ENCODE peak calls at places on chromosomes 6 and 20, in eight cellular contexts. T is HepG2, H is transverse colon, B is K562, K is breast epithelium, P is prostate gland, U is HCT116, M is sigmoid colon. N is an unnamed sample.
A peak's percentile ranks its signal among the peaks of the same experiment; 100 is the strongest.

GRCh38 chr6:71347119-71347518 is 58.5 kb downstream of the OGFRL1 start:
- DNase-seq in T (no peak), H (no peak), B (no peak), K (no peak), P (no peak), U (no peak), M (no peak), N (no peak)

GRCh38 chr6:3542032-3542640 is 85.3 kb upstream of the SLC22A23 start:
- DNase-seq in T (no peak), H (peak; percentile 31), B (no peak), K (no peak), P (no peak), U (no peak), M (no peak), N (no peak)

GRCh38 chr6:31525553-31525931 is 3.2 kb upstream of the MCCD1 start:
- DNase-seq in T (no peak), H (no peak), B (peak; percentile 55), K (no peak), P (no peak), U (no peak), M (no peak), N (no peak)

GRCh38 chr6:116629467-116630063 is 13.3 kb downstream of the RSPH4A start:
- DNase-seq in T (no peak), H (no peak), B (peak; percentile 26), K (no peak), P (no peak), U (no peak), M (no peak), N (no peak)

GRCh38 chr6:4935486-4935885 is 68.4 kb downstream of the RPP40 start:
- DNase-seq in T (no peak), H (no peak), B (no peak), K (no peak), P (no peak), U (no peak), M (no peak), N (no peak)

GRCh38 chr6:145147559-145147958 is 587.8 kb downstream of the EPM2A start:
- DNase-seq in T (no peak), H (no peak), B (no peak), K (no peak), P (no peak), U (no peak), M (no peak), N (no peak)

GRCh38 chr6:160919713-160920112 is 71.9 kb upstream of the MAP3K4 start:
- DNase-seq in T (peak; percentile 36), H (no peak), B (no peak), K (no peak), P (no peak), U (no peak), M (no peak), N (no peak)

GRCh38 chr6:109854541-109855308 is 123.4 kb upstream of the GPR6 start:
- DNase-seq in T (no peak), H (no peak), B (no peak), K (no peak), P (no peak), U (no peak), M (no peak), N (no peak)

GRCh38 chr6:37125779-37126553 is 44.0 kb upstream of the PIM1 start:
- DNase-seq in T (peak; percentile 75), H (no peak), B (no peak), K (no peak), P (no peak), U (no peak), M (no peak), N (no peak)

GRCh38 chr6:11525468-11526155 is 11.9 kb upstream of the TMEM170B start:
- DNase-seq in T (no peak), H (no peak), B (no peak), K (no peak), P (no peak), U (no peak), M (no peak), N (no peak)

GRCh38 chr6:63804381-63804956 is 168.9 kb downstream of the PHF3 start:
- DNase-seq in T (no peak), H (no peak), B (no peak), K (no peak), P (no peak), U (no peak), M (no peak), N (no peak)

GRCh38 chr6:15357832-15358231 is 112.0 kb downstream of the JARID2 start:
- DNase-seq in T (no peak), H (no peak), B (no peak), K (no peak), P (no peak), U (no peak), M (no peak), N (no peak)

GRCh38 chr20:64160536-64161495 is 3.4 kb upstream of the MYT1 start:
- DNase-seq in T (no peak), H (no peak), B (no peak), K (no peak), P (no peak), U (no peak), M (no peak), N (no peak)

GRCh38 chr6:133187114-133187513 is 54.0 kb upstream of the EYA4 start:
- DNase-seq in T (no peak), H (no peak), B (no peak), K (no peak), P (no peak), U (no peak), M (no peak), N (no peak)

GRCh38 chr20:17835240-17835940 is 133.2 kb downstream of the SNX5 start:
- DNase-seq in T (no peak), H (peak; percentile 41), B (no peak), K (peak; percentile 79), P (no peak), U (peak; percentile 55), M (peak; percentile 88), N (no peak)

GRCh38 chr6:150406948-150407347 is 38.1 kb downstream of the IYD start:
- DNase-seq in T (no peak), H (no peak), B (no peak), K (no peak), P (no peak), U (no peak), M (no peak), N (no peak)

GRCh38 chr6:134686071-134686470 is 263.8 kb downstream of the ALDH8A1 start:
- DNase-seq in T (no peak), H (no peak), B (no peak), K (no peak), P (no peak), U (no peak), M (no peak), N (no peak)

DNA sequence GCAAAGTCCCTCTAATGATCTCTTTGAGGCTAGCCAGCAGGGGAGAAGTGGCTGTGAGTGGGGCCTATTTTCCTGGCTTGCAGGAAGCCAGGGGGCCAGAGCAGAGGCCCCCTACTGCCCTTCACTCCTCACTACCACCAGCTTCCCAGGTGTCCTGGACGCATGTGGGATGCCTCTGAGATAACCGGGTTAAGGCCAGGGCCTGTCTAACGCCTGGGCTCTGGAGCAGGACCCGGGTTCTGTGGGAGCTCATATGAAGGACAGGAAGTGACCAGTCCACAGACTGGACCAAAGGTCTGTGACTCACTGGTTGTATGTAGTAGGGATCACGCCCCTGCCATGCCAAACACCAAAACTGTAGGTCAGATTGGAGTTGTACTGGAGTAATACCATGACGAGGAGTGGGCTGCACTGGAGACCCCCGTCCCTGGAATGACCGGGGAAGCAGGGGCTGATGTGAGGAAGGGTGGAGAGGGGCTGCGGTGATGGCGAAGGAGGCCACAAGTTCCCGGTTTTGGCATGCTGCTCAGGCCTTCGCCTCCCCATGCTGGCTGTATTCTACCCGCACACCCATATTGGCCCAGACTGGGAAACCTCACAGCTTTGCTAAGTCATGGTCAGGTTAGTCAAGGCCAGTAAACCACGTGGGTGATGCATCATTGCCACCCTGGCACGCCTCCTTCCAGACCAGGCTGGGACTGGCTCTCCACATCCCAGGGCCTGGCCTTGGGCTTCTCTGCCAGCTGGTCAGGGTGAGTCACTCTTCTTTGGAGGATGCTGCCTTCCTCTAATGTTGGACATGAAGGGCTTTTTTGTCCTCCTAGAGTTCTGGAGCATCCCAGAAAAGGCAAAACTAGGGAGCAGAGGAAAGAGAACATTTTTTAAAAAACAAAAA is 54.0 kb downstream of the PCNA start:
- DNase-seq in T (peak; percentile 84), H (peak; percentile 26), B (no peak), K (no peak), P (no peak), U (peak; percentile 88), M (peak; percentile 68), N (no peak)
- TF ChIP-seq POLR2AphosphoS5 in T (no peak), H (no peak), B (no peak), K (no peak), P (no peak), U (peak; percentile 48), M (no peak), N (no peak)

GRCh38 chr6:51644426-51644825 is 443.0 kb downstream of the PKHD1 start:
- DNase-seq in T (no peak), H (no peak), B (no peak), K (no peak), P (no peak), U (no peak), M (no peak), N (no peak)
- TF ChIP-seq POLR2A in T (no peak), H (no peak), B (no peak), K (no peak), P (no peak), U (no peak), M (no peak), N (no peak)

DNA sequence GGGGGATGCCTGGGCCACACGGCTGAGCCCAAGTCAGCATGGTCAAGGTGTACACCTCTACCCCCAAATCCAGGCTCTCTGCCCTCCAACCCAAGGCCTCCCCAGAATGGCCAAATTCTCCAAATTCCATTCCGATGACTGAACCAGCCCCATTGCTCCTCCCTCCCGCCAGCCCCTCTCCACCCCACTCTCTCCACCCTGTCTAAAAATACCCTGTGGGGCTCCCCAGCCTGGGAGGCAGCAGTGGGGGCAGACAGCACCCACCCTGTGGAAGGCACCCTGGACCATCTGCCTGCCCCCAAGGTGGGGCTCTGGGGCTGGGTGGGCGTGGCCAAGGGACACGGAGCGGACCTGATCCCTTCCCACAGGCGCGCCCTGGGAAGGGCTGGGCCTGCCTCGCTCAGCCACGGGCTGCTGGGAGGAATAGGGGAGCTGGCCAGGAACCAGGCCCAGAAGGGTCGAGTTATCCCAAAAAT is 11.4 kb downstream of the TEAD3 start:
- DNase-seq in T (no peak), H (peak; percentile 77), B (peak; percentile 70), K (no peak), P (no peak), U (no peak), M (peak; percentile 76), N (no peak)
- TF ChIP-seq POLR2AphosphoS5 in T (no peak), H (peak; percentile 50), B (no peak), K (no peak), P (no peak), U (no peak), M (no peak), N (no peak)

DNA sequence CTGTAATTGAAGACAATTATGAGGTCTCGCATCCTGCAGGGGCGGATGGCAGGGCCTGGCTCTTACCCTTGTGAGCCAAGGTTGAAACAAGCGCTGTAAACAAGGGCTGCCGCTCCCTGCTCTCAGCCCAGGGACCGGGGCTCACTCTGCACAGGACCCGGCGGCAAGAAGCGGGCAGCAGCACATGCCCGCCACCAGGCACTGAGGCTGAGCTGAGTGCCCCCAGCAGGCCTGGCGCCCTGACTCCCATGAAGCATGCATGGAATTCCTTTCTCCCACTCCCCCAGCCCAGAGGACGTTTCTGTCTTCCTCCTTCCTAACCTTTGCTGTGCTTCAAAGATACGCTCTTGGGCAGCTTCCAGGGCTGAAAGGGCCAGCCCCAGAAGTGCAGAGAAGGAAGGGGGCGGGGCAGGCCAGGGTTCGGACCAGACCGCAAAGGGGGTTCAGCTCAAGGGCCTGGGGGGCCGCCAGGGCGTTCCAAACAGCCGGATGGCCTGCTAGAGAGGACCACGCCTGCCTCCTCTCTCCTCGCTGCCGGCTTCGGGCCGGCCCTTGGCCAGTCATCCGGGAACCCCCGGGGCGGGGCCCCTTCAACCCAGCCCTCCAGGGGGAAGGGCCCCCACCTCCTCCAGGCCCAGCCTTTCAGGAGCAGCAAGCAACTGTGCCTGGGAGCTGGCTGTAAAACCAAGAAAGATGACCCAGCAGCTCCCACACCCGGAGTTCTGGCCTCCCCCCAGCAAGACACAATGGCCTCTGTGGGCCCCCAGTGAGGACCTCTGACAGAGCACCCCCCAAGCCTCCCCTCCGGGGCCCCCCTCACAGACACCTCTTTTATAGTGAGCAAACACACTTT is 109.9 kb downstream of the NOL4L start:
- DNase-seq in T (peak; percentile 86), H (peak; percentile 94), B (peak; percentile 98), K (peak; percentile 69), P (peak; percentile 76), U (no peak), M (peak; percentile 96), N (peak; percentile 75)
- TF ChIP-seq POLR2A in T (peak; percentile 65), H (peak; percentile 74), B (peak; percentile 63), K (no peak), P (peak; percentile 47), U (no peak), M (peak; percentile 44), N (no peak)